ENCODE peak calls at places on chromosomes 6 and 20, in eight cellular contexts. T, O, F, G, N, X, S and A are unnamed samples. For H3K9me3, the result is how much of the 10 kb centered on the place peaks cover.

GRCh38 chr6:125790403-125791150 is at the start of gene NCOA7:
- DNase-seq in N (no peak), S (peak), G (peak), F (peak), O (peak), T (peak), X (peak), A (peak)

GRCh38 chr20:1830240-1830639 is 65.0 kb upstream of the SIRPA start:
- DNase-seq in O (no peak), S (peak), T (peak), N (peak), F (peak), G (no peak), X (peak), A (peak)

GRCh38 chr6:161251345-161251744 is 22.5 kb downstream of the AGPAT4 start:
- DNase-seq in S (no peak), F (no peak), X (no peak), T (no peak), O (no peak), N (no peak), G (no peak), A (no peak)

GRCh38 chr6:11731423-11731822 is 47.2 kb downstream of the ADTRP start:
- DNase-seq in O (no peak), X (no peak), G (no peak), S (no peak), N (no peak), F (no peak), T (no peak), A (no peak)

GRCh38 chr6:127561660-127562059 is 15.3 kb upstream of the C6orf58 start:
- DNase-seq in N (no peak), O (no peak), G (no peak), X (no peak), F (no peak), T (no peak), S (no peak), A (no peak)

GRCh38 chr6:84422380-84422968 is 195.0 kb upstream of the CEP162 start:
- DNase-seq in G (peak), N (peak), S (no peak), F (peak), T (no peak), O (peak), X (peak), A (peak)

GRCh38 chr6:16725145-16725864 is 36.0 kb downstream of the ATXN1 start:
- DNase-seq in T (no peak), X (no peak), O (no peak), N (peak), F (peak), S (no peak), G (no peak), A (peak)

GRCh38 chr6:127384007-127384406 is 40.6 kb upstream of the ECHDC1 start:
- DNase-seq in N (no peak), G (no peak), F (no peak), T (no peak), O (no peak), S (no peak), X (no peak), A (no peak)

GRCh38 chr6:126067080-126067479 is 80.7 kb downstream of the TRMT11 start:
- DNase-seq in N (no peak), S (no peak), T (no peak), O (no peak), G (no peak), F (no peak), X (no peak), A (no peak)

DNA sequence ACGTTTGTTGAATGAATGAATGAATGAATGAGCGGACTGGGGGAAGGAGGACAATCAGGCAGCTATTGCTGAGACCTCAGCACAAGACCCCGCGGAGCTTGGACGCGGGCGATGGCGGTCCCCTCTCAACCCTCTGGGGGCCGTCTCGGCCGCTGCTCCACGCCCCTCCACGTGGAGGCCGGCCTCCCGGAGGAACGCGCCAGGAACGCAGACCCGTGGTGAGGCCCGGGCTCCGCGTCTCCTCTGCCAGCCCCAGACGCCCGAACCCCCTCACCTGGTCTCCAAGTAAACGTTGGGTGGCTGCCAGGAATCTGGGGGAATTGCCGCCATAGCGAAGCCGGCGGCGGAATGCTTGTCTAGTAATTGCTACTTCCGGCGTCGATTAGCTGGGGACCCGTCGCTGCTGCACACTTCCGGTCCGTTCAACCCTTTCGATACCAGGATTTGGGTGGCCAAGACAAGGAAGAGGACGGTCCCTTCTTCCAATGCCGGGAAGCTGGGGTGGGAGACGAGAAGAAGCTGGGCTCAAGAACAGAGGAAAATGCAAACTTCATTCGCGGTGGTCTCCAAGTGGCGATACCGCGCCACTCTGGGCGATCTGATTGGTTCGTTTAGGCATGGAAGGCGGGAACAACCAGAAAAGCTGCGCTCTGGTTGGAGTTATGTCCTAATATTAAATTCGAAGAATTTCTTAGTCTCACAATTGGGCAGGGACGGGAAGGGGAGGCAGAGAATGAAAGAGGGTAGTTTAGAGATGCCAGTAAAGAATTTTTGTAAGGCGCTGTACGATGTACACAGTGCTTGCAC is at the start of gene PPIL1:
- DNase-seq in T (peak), G (peak), F (peak), O (peak), S (peak), X (peak), N (peak), A (peak)
- TF ChIP-seq CTCF in T (no peak), G (no peak), F (no peak), O (no peak), S (no peak), X (no peak), N (peak), A (no peak)

GRCh38 chr6:35490821-35491557 is 5.9 kb downstream of the TEAD3 start:
- DNase-seq in T (no peak), X (no peak), O (no peak), S (no peak), F (no peak), G (no peak), N (no peak), A (no peak)
- H3K27ac ChIP-seq in T (peak), X (peak), O (peak), S (no peak), F (no peak), G (no peak), N (peak), A (peak)

GRCh38 chr20:62973033-62973745 is 20.7 kb downstream of the SLC17A9 start:
- DNase-seq in N (no peak), S (no peak), F (no peak), T (no peak), G (no peak), X (no peak), O (no peak), A (no peak)
- H3K9me3 ChIP-seq in N (under half), S (under half), F (under half), T (under half), G (under half), X (under half), O (under half), A (under half)

GRCh38 chr20:49570828-49571552 is 3.1 kb upstream of the PTGIS start:
- DNase-seq in S (no peak), O (peak), F (no peak), X (no peak), N (no peak), G (no peak), T (no peak), A (peak)
- TF ChIP-seq CTCF in S (no peak), O (no peak), F (no peak), X (no peak), N (no peak), G (no peak), T (no peak), A (no peak)

GRCh38 chr6:41643899-41644269 is 5.6 kb downstream of the MDFI start:
- DNase-seq in O (peak), F (no peak), T (no peak), X (no peak), G (no peak), N (no peak), S (no peak), A (no peak)
- H3K27ac ChIP-seq in O (no peak), F (no peak), T (no peak), X (no peak), G (no peak), N (no peak), S (no peak), A (no peak)